ENCODE peak calls at places on chromosome 14, in nine cellular contexts. One of them, this sample, is unnamed.

GRCh38 chr14:55412686-55413085 is 1.1 kb upstream of the ATG14 start:
- DNase-seq in AG09309: no peak
- DNase-seq in fibroblast of lung: no peak
- DNase-seq in spleen: no peak
- DNase-seq in nephron progenitor cell: no peak
- DNase-seq in stomach: no peak
- DNase-seq in progenitor cell of endocrine pancreas: no peak
- DNase-seq in right atrium auricular region: no peak
- DNase-seq in NB4: no peak
- DNase-seq in this sample: no peak

GRCh38 chr14:91219505-91220389 is 24.8 kb downstream of the GPR68 start:
- DNase-seq in stomach: peak; percentile 33
- DNase-seq in nephron progenitor cell: no peak
- DNase-seq in progenitor cell of endocrine pancreas: no peak
- DNase-seq in spleen: no peak
- DNase-seq in AG09309: no peak
- DNase-seq in fibroblast of lung: no peak
- DNase-seq in NB4: no peak
- DNase-seq in right atrium auricular region: no peak
- DNase-seq in this sample: no peak

GRCh38 chr14:67188326-67188725 is 914 bp upstream of the GARIN2 start:
- DNase-seq in stomach: no peak
- DNase-seq in AG09309: no peak
- DNase-seq in fibroblast of lung: no peak
- DNase-seq in progenitor cell of endocrine pancreas: no peak
- DNase-seq in spleen: no peak
- DNase-seq in right atrium auricular region: no peak
- DNase-seq in nephron progenitor cell: no peak
- DNase-seq in NB4: no peak
- DNase-seq in this sample: no peak

GRCh38 chr14:29618323-29619067 is 309.2 kb downstream of the PRKD1 start:
- DNase-seq in fibroblast of lung: no peak
- DNase-seq in spleen: no peak
- DNase-seq in nephron progenitor cell: no peak
- DNase-seq in stomach: no peak
- DNase-seq in NB4: no peak
- DNase-seq in right atrium auricular region: no peak
- DNase-seq in AG09309: no peak
- DNase-seq in progenitor cell of endocrine pancreas: no peak
- DNase-seq in this sample: no peak

GRCh38 chr14:91090733-91091132 is 23.1 kb upstream of the DGLUCY start:
- DNase-seq in NB4: no peak
- DNase-seq in fibroblast of lung: no peak
- DNase-seq in AG09309: no peak
- DNase-seq in stomach: no peak
- DNase-seq in spleen: no peak
- DNase-seq in nephron progenitor cell: no peak
- DNase-seq in progenitor cell of endocrine pancreas: no peak
- DNase-seq in right atrium auricular region: no peak
- DNase-seq in this sample: no peak

GRCh38 chr14:58557242-58557641 is 80.5 kb upstream of the DACT1 start:
- DNase-seq in AG09309: no peak
- DNase-seq in stomach: no peak
- DNase-seq in NB4: no peak
- DNase-seq in spleen: no peak
- DNase-seq in nephron progenitor cell: no peak
- DNase-seq in right atrium auricular region: no peak
- DNase-seq in fibroblast of lung: no peak
- DNase-seq in progenitor cell of endocrine pancreas: no peak
- DNase-seq in this sample: no peak

GRCh38 chr14:79643132-79643531 is 568.2 kb downstream of the DIO2 start:
- DNase-seq in progenitor cell of endocrine pancreas: no peak
- DNase-seq in nephron progenitor cell: no peak
- DNase-seq in spleen: no peak
- DNase-seq in stomach: no peak
- DNase-seq in NB4: no peak
- DNase-seq in right atrium auricular region: no peak
- DNase-seq in AG09309: no peak
- DNase-seq in fibroblast of lung: no peak
- DNase-seq in this sample: no peak

GRCh38 chr14:67569011-67569650 is 30.9 kb downstream of the PIGH start:
- DNase-seq in right atrium auricular region: no peak
- DNase-seq in NB4: peak; percentile 24
- DNase-seq in stomach: no peak
- DNase-seq in nephron progenitor cell: peak; percentile 68
- DNase-seq in spleen: peak; percentile 71
- DNase-seq in fibroblast of lung: no peak
- DNase-seq in AG09309: no peak
- DNase-seq in progenitor cell of endocrine pancreas: no peak
- DNase-seq in this sample: no peak

GRCh38 chr14:90396342-90397339 is at the start of gene CALM1:
- DNase-seq in spleen: peak; percentile 99
- DNase-seq in nephron progenitor cell: peak; percentile 97
- DNase-seq in right atrium auricular region: peak; percentile 92
- DNase-seq in AG09309: peak; percentile 92
- DNase-seq in NB4: peak; percentile 96
- DNase-seq in stomach: peak; percentile 96
- DNase-seq in progenitor cell of endocrine pancreas: peak; percentile 95
- DNase-seq in fibroblast of lung: peak; percentile 96
- DNase-seq in this sample: peak; percentile 98

GRCh38 chr14:99995700-99996356 is 69.4 kb upstream of the EVL start:
- DNase-seq in stomach: peak; percentile 77
- DNase-seq in progenitor cell of endocrine pancreas: no peak
- DNase-seq in NB4: peak; percentile 83
- DNase-seq in fibroblast of lung: peak; percentile 56
- DNase-seq in AG09309: no peak
- DNase-seq in right atrium auricular region: peak; percentile 73
- DNase-seq in nephron progenitor cell: peak; percentile 49
- DNase-seq in spleen: peak; percentile 77
- DNase-seq in this sample: no peak

GRCh38 chr14:74941676-74942097 is 13.7 kb downstream of the PGF start:
- DNase-seq in stomach: no peak
- DNase-seq in AG09309: no peak
- DNase-seq in progenitor cell of endocrine pancreas: no peak
- DNase-seq in nephron progenitor cell: no peak
- DNase-seq in right atrium auricular region: peak; percentile 75
- DNase-seq in spleen: peak; percentile 88
- DNase-seq in fibroblast of lung: peak; percentile 40
- DNase-seq in NB4: peak; percentile 84
- DNase-seq in this sample: no peak

GRCh38 chr14:54784657-54785056 is 118.0 kb downstream of the GCH1 start:
- DNase-seq in progenitor cell of endocrine pancreas: no peak
- DNase-seq in stomach: no peak
- DNase-seq in spleen: no peak
- DNase-seq in fibroblast of lung: no peak
- DNase-seq in AG09309: no peak
- DNase-seq in nephron progenitor cell: no peak
- DNase-seq in NB4: no peak
- DNase-seq in right atrium auricular region: no peak
- DNase-seq in this sample: no peak

GRCh38 chr14:100388137-100389050 is 65.3 kb downstream of the SLC25A47 start:
- DNase-seq in fibroblast of lung: no peak
- DNase-seq in AG09309: no peak
- DNase-seq in right atrium auricular region: no peak
- DNase-seq in stomach: no peak
- DNase-seq in spleen: no peak
- DNase-seq in nephron progenitor cell: no peak
- DNase-seq in NB4: no peak
- DNase-seq in progenitor cell of endocrine pancreas: no peak
- DNase-seq in this sample: no peak

GRCh38 chr14:63504628-63505027 is 38.5 kb downstream of the PPP2R5E start:
- DNase-seq in progenitor cell of endocrine pancreas: no peak
- DNase-seq in spleen: no peak
- DNase-seq in nephron progenitor cell: no peak
- DNase-seq in AG09309: no peak
- DNase-seq in NB4: no peak
- DNase-seq in right atrium auricular region: no peak
- DNase-seq in fibroblast of lung: no peak
- DNase-seq in stomach: no peak
- DNase-seq in this sample: no peak

GRCh38 chr14:104436047-104436531 is 143.5 kb upstream of the C14orf180 start:
- DNase-seq in stomach: peak; percentile 71
- DNase-seq in spleen: peak; percentile 88
- DNase-seq in right atrium auricular region: peak; percentile 69
- DNase-seq in progenitor cell of endocrine pancreas: no peak
- DNase-seq in nephron progenitor cell: no peak
- DNase-seq in fibroblast of lung: peak; percentile 37
- DNase-seq in NB4: no peak
- DNase-seq in AG09309: no peak
- DNase-seq in this sample: peak; percentile 84

GRCh38 chr14:22982477-22983245 is at the start of gene AJUBA:
- DNase-seq in progenitor cell of endocrine pancreas: peak; percentile 84
- DNase-seq in AG09309: peak; percentile 82
- DNase-seq in NB4: peak; percentile 92
- DNase-seq in stomach: peak; percentile 82
- DNase-seq in nephron progenitor cell: peak; percentile 90
- DNase-seq in right atrium auricular region: peak; percentile 85
- DNase-seq in fibroblast of lung: peak; percentile 92
- DNase-seq in spleen: peak; percentile 93
- DNase-seq in this sample: peak; percentile 95

GRCh38 chr14:62143235-62143634 is 381.0 kb downstream of the SNAPC1 start:
- DNase-seq in progenitor cell of endocrine pancreas: no peak
- DNase-seq in nephron progenitor cell: no peak
- DNase-seq in spleen: no peak
- DNase-seq in AG09309: no peak
- DNase-seq in right atrium auricular region: peak; percentile 60
- DNase-seq in stomach: no peak
- DNase-seq in NB4: no peak
- DNase-seq in fibroblast of lung: peak; percentile 88
- DNase-seq in this sample: no peak

GRCh38 chr14:72514660-72515025 is 379.3 kb downstream of the DPF3 start:
- DNase-seq in nephron progenitor cell: no peak
- DNase-seq in spleen: no peak
- DNase-seq in fibroblast of lung: no peak
- DNase-seq in NB4: no peak
- DNase-seq in stomach: no peak
- DNase-seq in AG09309: no peak
- DNase-seq in progenitor cell of endocrine pancreas: no peak
- DNase-seq in right atrium auricular region: no peak
- DNase-seq in this sample: no peak

DNA sequence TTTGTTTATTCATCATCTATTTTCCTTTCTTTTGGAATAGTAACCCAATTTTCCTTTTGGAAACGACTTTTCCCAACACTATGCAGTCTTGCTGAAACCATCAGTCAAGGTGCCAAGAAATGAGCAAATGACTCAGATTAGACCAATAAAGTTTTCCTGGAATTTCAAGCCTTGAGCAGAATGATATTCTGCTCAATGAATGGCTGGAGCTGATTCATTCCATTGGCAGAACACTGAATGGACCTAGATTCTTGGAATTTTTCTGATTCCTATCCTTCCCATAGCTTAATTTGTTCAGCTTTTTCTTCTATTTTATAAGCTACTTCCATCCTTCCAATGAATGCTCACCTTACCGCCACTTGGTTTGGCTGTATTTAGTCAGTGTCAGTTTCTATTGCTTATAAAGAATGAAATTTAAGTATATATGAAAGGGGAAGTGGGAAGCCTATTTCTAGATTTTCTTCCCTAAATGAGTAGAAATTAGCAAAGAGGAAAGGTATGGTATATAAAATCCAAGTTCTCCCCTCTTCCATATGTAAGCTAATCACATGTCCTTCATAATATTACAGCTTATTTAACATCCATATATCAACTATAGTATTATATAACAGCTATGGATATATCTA is 89.0 kb downstream of the C14orf39 start:
- DNase-seq in progenitor cell of endocrine pancreas: no peak
- DNase-seq in nephron progenitor cell: no peak
- DNase-seq in NB4: no peak
- DNase-seq in stomach: no peak
- DNase-seq in spleen: no peak
- DNase-seq in AG09309: peak; percentile 7
- DNase-seq in fibroblast of lung: no peak
- DNase-seq in right atrium auricular region: no peak
- DNase-seq in this sample: no peak
- TF ChIP-seq CTCF in progenitor cell of endocrine pancreas: no peak
- TF ChIP-seq CTCF in nephron progenitor cell: no peak
- TF ChIP-seq CTCF in NB4: no peak
- TF ChIP-seq CTCF in stomach: no peak
- TF ChIP-seq CTCF in spleen: no peak
- TF ChIP-seq CTCF in AG09309: no peak
- TF ChIP-seq CTCF in fibroblast of lung: no peak
- TF ChIP-seq CTCF in right atrium auricular region: no peak
- TF ChIP-seq CTCF in this sample: no peak

GRCh38 chr14:76780058-76780345 is 18.7 kb downstream of the VASH1 start:
- DNase-seq in NB4: no peak
- DNase-seq in nephron progenitor cell: no peak
- DNase-seq in stomach: no peak
- DNase-seq in AG09309: no peak
- DNase-seq in fibroblast of lung: no peak
- DNase-seq in progenitor cell of endocrine pancreas: no peak
- DNase-seq in right atrium auricular region: no peak
- DNase-seq in spleen: peak; percentile 33
- DNase-seq in this sample: no peak
- TF ChIP-seq CTCF in NB4: no peak
- TF ChIP-seq CTCF in nephron progenitor cell: no peak
- TF ChIP-seq CTCF in stomach: no peak
- TF ChIP-seq CTCF in AG09309: no peak
- TF ChIP-seq CTCF in fibroblast of lung: no peak
- TF ChIP-seq CTCF in progenitor cell of endocrine pancreas: no peak
- TF ChIP-seq CTCF in right atrium auricular region: no peak
- TF ChIP-seq CTCF in spleen: no peak
- TF ChIP-seq CTCF in this sample: no peak

DNA sequence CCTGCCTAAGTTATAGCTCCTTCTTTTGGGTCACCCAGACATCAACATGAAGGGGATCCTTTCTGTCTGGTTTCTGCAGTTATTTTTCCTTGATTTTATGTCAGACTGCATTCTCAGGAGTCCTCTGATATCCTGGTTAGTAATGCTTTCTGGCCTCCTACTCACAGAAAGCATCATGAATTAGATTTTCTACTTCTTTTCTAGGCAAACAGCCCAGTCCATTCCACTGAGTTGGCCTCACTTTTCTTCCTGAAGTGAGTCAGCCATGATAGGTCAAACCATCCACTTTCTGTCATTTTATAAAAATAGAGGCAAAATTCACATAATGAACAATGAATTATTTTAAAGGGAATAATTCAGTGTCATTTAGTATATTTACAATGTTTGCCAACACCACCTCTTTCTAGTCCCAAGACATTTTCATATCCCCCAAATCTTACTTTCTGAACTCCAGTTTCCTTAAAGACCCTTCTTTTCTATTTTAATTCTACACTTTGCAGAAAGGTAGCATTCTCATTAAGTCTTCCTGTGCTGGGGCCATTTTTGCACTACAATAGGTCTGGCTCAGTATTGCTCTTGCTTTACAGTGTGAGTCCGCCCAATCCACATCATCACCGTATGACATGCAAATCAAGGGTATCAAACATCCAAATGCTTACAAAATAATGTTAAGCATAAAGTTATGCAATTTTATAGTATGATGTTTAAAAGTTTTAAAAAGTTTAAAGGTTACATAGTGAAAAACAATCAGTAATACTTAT is 95.1 kb downstream of the UNC79 start:
- DNase-seq in fibroblast of lung: no peak
- DNase-seq in nephron progenitor cell: no peak
- DNase-seq in AG09309: no peak
- DNase-seq in spleen: no peak
- DNase-seq in right atrium auricular region: no peak
- DNase-seq in progenitor cell of endocrine pancreas: no peak
- DNase-seq in NB4: no peak
- DNase-seq in stomach: no peak
- DNase-seq in this sample: no peak
- TF ChIP-seq CTCF in fibroblast of lung: no peak
- TF ChIP-seq CTCF in nephron progenitor cell: no peak
- TF ChIP-seq CTCF in AG09309: no peak
- TF ChIP-seq CTCF in spleen: no peak
- TF ChIP-seq CTCF in right atrium auricular region: no peak
- TF ChIP-seq CTCF in progenitor cell of endocrine pancreas: no peak
- TF ChIP-seq CTCF in NB4: no peak
- TF ChIP-seq CTCF in stomach: no peak
- TF ChIP-seq CTCF in this sample: no peak

GRCh38 chr14:50318031-50318626 is 6.0 kb downstream of the DMAC2L start:
- DNase-seq in AG09309: peak; percentile 29
- DNase-seq in progenitor cell of endocrine pancreas: no peak
- DNase-seq in stomach: no peak
- DNase-seq in right atrium auricular region: no peak
- DNase-seq in nephron progenitor cell: no peak
- DNase-seq in spleen: no peak
- DNase-seq in NB4: peak; percentile 28
- DNase-seq in fibroblast of lung: peak; percentile 78
- DNase-seq in this sample: no peak
- TF ChIP-seq CTCF in AG09309: peak; percentile 59
- TF ChIP-seq CTCF in progenitor cell of endocrine pancreas: peak; percentile 68
- TF ChIP-seq CTCF in stomach: no peak
- TF ChIP-seq CTCF in right atrium auricular region: peak; percentile 76
- TF ChIP-seq CTCF in nephron progenitor cell: peak; percentile 74
- TF ChIP-seq CTCF in spleen: no peak
- TF ChIP-seq CTCF in NB4: peak; percentile 36
- TF ChIP-seq CTCF in fibroblast of lung: peak; percentile 67
- TF ChIP-seq CTCF in this sample: peak; percentile 70